ENCODE peak calls at places on chromosomes 12 and 14, in six cellular contexts. G is stimulated activated CD8-positive, alpha-beta memory T cell treated with anti-CD3 and anti-CD28 coated beads, Interleukin-12 subunit alpha, Interleukin-12 subunit beta, amount 100 ng/mL, for 4 hours; J is ovary; O is AG09319; A is A172; Z is NCI-H345. E is an unnamed sample.

GRCh38 chr12:132624186-132624855 is 5.7 kb downstream of the P2RX2 start:
- DNase-seq in G (no peak), J (no peak), Z (no peak), A (no peak), O (no peak), E (no peak)

GRCh38 chr12:122067966-122068365 is 10.6 kb upstream of the MLXIP start:
- DNase-seq in A (no peak), O (no peak), Z (no peak), J (peak), G (no peak), E (peak)

GRCh38 chr12:22190-22529 is 44.4 kb upstream of the IQSEC3 start:
- DNase-seq in A (no peak), J (no peak), G (no peak), O (no peak), Z (no peak), E (no peak)

GRCh38 chr14:103402700-103403099 is 17.5 kb downstream of the MARK3 start:
- DNase-seq in Z (no peak), G (no peak), A (no peak), J (no peak), O (no peak), E (no peak)

GRCh38 chr12:131105736-131106356 is 152.1 kb downstream of the ADGRD1 start:
- DNase-seq in Z (no peak), J (no peak), A (no peak), O (no peak), G (peak), E (peak)

GRCh38 chr12:123329799-123330198 is 34.8 kb downstream of the SBNO1 start:
- DNase-seq in G (no peak), A (no peak), Z (no peak), O (no peak), J (no peak), E (no peak)

GRCh38 chr14:54420478-54421116 is 20.6 kb downstream of the CNIH1 start:
- DNase-seq in O (no peak), A (peak), J (no peak), G (no peak), Z (peak), E (no peak)

GRCh38 chr12:108728820-108729611 is 2.3 kb downstream of the CORO1C start:
- DNase-seq in Z (no peak), O (no peak), A (no peak), G (no peak), J (no peak), E (no peak)